ENCODE peak calls at places on chromosomes 7 and 10, in nine cellular contexts. One of them, this sample, is unnamed.

GRCh38 chr10:65518379-65518778 is 1407.5 kb upstream of the LRRTM3 start:
- DNase-seq in HTR-8/SVneo: no peak
- DNase-seq in naive B cell: no peak
- DNase-seq in HT1080: peak
- DNase-seq in NCI-H460: no peak
- DNase-seq in Daoy: no peak
- DNase-seq in sigmoid colon: no peak
- DNase-seq in RKO: peak
- DNase-seq in skeletal muscle cell: no peak
- DNase-seq in this sample: no peak

GRCh38 chr7:121382479-121382878 is 13.6 kb downstream of the FAM3C start:
- DNase-seq in HTR-8/SVneo: no peak
- DNase-seq in naive B cell: no peak
- DNase-seq in HT1080: no peak
- DNase-seq in NCI-H460: no peak
- DNase-seq in Daoy: no peak
- DNase-seq in sigmoid colon: no peak
- DNase-seq in RKO: no peak
- DNase-seq in skeletal muscle cell: no peak
- DNase-seq in this sample: no peak

GRCh38 chr7:134315679-134316538 is 821 bp downstream of the SLC35B4 start:
- DNase-seq in HTR-8/SVneo: peak
- DNase-seq in naive B cell: no peak
- DNase-seq in HT1080: peak
- DNase-seq in NCI-H460: peak
- DNase-seq in Daoy: no peak
- DNase-seq in sigmoid colon: no peak
- DNase-seq in RKO: peak
- DNase-seq in skeletal muscle cell: no peak
- DNase-seq in this sample: no peak

GRCh38 chr7:79357101-79357500 is 96.4 kb downstream of the MAGI2 start:
- DNase-seq in HTR-8/SVneo: no peak
- DNase-seq in naive B cell: no peak
- DNase-seq in HT1080: no peak
- DNase-seq in NCI-H460: no peak
- DNase-seq in Daoy: no peak
- DNase-seq in sigmoid colon: no peak
- DNase-seq in RKO: no peak
- DNase-seq in skeletal muscle cell: no peak
- DNase-seq in this sample: no peak

GRCh38 chr10:62543566-62543965 is 169.4 kb downstream of the ZNF365 start:
- DNase-seq in HTR-8/SVneo: no peak
- DNase-seq in naive B cell: no peak
- DNase-seq in HT1080: no peak
- DNase-seq in NCI-H460: no peak
- DNase-seq in Daoy: no peak
- DNase-seq in sigmoid colon: no peak
- DNase-seq in RKO: no peak
- DNase-seq in skeletal muscle cell: no peak
- DNase-seq in this sample: no peak

GRCh38 chr10:35306852-35307251 is 29.5 kb upstream of the CCNY start:
- DNase-seq in HTR-8/SVneo: no peak
- DNase-seq in naive B cell: no peak
- DNase-seq in HT1080: peak
- DNase-seq in NCI-H460: peak
- DNase-seq in Daoy: peak
- DNase-seq in sigmoid colon: no peak
- DNase-seq in RKO: no peak
- DNase-seq in skeletal muscle cell: no peak
- DNase-seq in this sample: no peak

GRCh38 chr7:131443496-131443895 is 112.9 kb downstream of the PODXL start:
- DNase-seq in HTR-8/SVneo: no peak
- DNase-seq in naive B cell: no peak
- DNase-seq in HT1080: no peak
- DNase-seq in NCI-H460: no peak
- DNase-seq in Daoy: no peak
- DNase-seq in sigmoid colon: no peak
- DNase-seq in RKO: no peak
- DNase-seq in skeletal muscle cell: peak
- DNase-seq in this sample: no peak

GRCh38 chr10:77603529-77603927 is 34.1 kb downstream of the KCNMA1 start:
- DNase-seq in HTR-8/SVneo: no peak
- DNase-seq in naive B cell: no peak
- DNase-seq in HT1080: peak
- DNase-seq in NCI-H460: no peak
- DNase-seq in Daoy: peak
- DNase-seq in sigmoid colon: peak
- DNase-seq in RKO: no peak
- DNase-seq in skeletal muscle cell: no peak
- DNase-seq in this sample: no peak

This sample was measured in effector CD8-positive, alpha-beta T cell.